ENCODE peak calls at places on chromosomes 7 and 10, in six cellular contexts. W is brain microvascular endothelial cell, J is cardiac muscle cell, Y is fibroblast of the aortic adventitia, Z is heart right ventricle, P is lung. H is an unnamed sample.
A peak's percentile ranks its signal among the peaks of the same experiment; 100 is the strongest.

GRCh38 chr7:124764847-124765400 is 668 bp downstream of the GPR37 start:
- DNase-seq in J (peak; percentile 1), W (no peak), P (no peak), Y (no peak), Z (no peak), H (no peak)

GRCh38 chr7:16961650-16962049 is 79.9 kb upstream of the AGR3 start:
- DNase-seq in J (no peak), W (no peak), Y (peak; percentile 72), Z (no peak), P (no peak), H (peak; percentile 70)

GRCh38 chr7:87316846-87317545 is 28.5 kb upstream of the CROT start:
- DNase-seq in Z (no peak), Y (peak; percentile 86), J (peak; percentile 73), W (peak; percentile 43), P (no peak), H (peak; percentile 82)

GRCh38 chr10:6427357-6427959 is 152.6 kb downstream of the PRKCQ start:
- DNase-seq in W (no peak), P (no peak), Y (no peak), Z (no peak), J (no peak), H (no peak)

GRCh38 chr7:141549582-141549981 is 1.6 kb upstream of the AGK start:
- DNase-seq in W (no peak), Y (no peak), Z (no peak), J (no peak), P (no peak), H (no peak)

GRCh38 chr10:7915923-7916322 is 97.6 kb downstream of the TAF3 start:
- DNase-seq in J (peak; percentile 52), Y (peak; percentile 62), W (peak; percentile 16), P (no peak), Z (no peak), H (peak; percentile 25)

GRCh38 chr10:96588601-96589419 is 2.0 kb upstream of the TM9SF3 start:
- DNase-seq in Y (no peak), Z (no peak), W (no peak), P (no peak), J (no peak), H (no peak)

GRCh38 chr7:106074257-106074656 is 37.9 kb downstream of the SYPL1 start:
- DNase-seq in Z (no peak), W (no peak), P (no peak), J (no peak), Y (no peak), H (no peak)

GRCh38 chr7:95340491-95340890 is 16.2 kb upstream of the PON1 start:
- DNase-seq in J (no peak), Y (no peak), W (no peak), Z (no peak), P (no peak), H (no peak)

GRCh38 chr7:95338832-95339231 is 14.5 kb upstream of the PON1 start:
- DNase-seq in W (no peak), J (no peak), Z (no peak), P (no peak), Y (no peak), H (no peak)

GRCh38 chr7:95342029-95342428 is 17.7 kb upstream of the PON1 start:
- DNase-seq in Z (no peak), W (no peak), Y (no peak), J (no peak), P (peak; percentile 36), H (no peak)

DNA sequence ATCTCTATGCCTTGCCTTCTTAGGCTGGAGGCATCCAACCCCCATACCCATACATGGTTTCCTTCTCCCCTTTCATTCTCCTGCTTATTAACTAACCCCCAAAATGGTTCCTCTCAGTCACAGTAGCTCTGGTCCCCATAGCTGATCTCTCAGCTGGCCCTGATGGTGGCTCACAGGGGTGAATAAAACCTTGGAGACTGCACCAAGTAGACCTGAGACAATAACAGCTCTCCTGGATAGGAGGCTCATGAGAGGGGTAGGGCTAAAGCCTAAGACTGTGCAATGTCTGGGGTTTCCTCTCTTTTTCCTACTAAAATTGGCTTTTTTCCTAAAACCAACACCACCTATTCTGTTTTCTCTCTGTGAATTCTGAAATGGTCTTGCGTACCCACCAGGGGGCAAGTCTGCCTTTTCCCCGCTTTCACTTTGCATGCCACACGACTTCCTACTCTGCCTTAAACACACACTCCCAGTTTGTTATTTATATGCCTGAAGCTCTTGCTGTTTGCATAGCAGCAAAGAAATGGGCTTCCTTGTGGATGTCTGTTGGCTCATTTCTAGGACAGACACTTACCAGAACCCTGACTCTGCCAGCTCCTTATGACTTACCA is 18.4 kb upstream of the PON1 start:
- DNase-seq in P (no peak), Z (no peak), W (no peak), Y (no peak), J (peak; percentile 17), H (no peak)
- TF ChIP-seq CTCF in P (no peak), Z (no peak), W (peak; percentile 36), Y (no peak), J (peak; percentile 5), H (no peak)

GRCh38 chr7:151382079-151382885 is 27.6 kb downstream of the WDR86 start:
- DNase-seq in J (no peak), W (no peak), Z (no peak), Y (no peak), P (no peak), H (no peak)
- H3K4me3 ChIP-seq in J (no peak overlapping the region), W (no peak overlapping the region), Z (no peak overlapping the region), Y (no peak overlapping the region), P (no peak overlapping the region), H (no peak overlapping the region)

DNA sequence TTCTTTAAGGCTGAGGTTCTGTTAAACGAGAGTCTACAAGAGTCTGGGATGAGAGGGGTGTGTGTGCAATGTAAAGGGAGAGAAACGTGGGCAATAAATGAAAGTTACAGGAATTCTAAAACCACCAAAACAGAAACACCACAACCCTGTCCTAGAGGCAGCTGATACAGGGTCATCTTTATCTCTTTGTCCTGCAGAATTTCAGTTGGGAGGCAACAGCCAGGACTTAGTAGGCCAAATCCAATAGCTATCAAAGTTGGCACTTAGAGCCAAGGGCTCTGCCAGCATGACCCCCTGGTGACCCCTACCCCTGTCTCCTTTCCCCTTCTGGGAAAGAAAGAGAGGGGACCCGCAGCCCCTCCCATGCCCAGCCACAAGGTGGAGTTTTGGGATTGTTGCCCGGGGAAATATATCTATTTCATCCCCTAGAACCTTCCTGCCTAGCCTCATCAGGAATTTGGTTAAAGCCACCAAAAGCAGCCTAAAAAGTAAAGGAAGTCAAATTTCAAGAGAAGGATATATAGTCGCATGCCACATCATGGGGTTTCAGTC is 85.2 kb downstream of the OSBPL3 start:
- DNase-seq in P (no peak), Y (peak; percentile 25), W (no peak), J (no peak), Z (no peak), H (no peak)
- TF ChIP-seq CTCF in P (no peak), Y (peak; percentile 64), W (peak; percentile 66), J (peak; percentile 54), Z (peak; percentile 34), H (peak; percentile 48)

GRCh38 chr7:155415093-155415492 is 42.8 kb upstream of the EN2 start:
- DNase-seq in P (no peak), J (no peak), Z (no peak), Y (no peak), W (no peak), H (no peak)
- H3K4me3 ChIP-seq in P (no peak overlapping the region), J (no peak overlapping the region), Z (no peak overlapping the region), Y (no peak overlapping the region), W (no peak overlapping the region), H (no peak overlapping the region)

H was measured in AG10803.